ENCODE peak calls at places on chromosome 22, in eight cellular contexts. I is lower leg skin, K is suprapubic skin, S is H54, Y is adrenal gland, N is heart left ventricle, E is HCT116, L is breast epithelium. D is an unnamed sample.

GRCh38 chr22:44764974-44765373 is 12.6 kb downstream of the ARHGAP8 start:
- DNase-seq in I (no peak), K (no peak), S (no peak), Y (no peak), N (no peak), E (no peak), L (no peak), D (no peak)

GRCh38 chr22:27792452-27793165 is 8.9 kb downstream of the MN1 start:
- DNase-seq in I (no peak), K (no peak), S (no peak), Y (no peak), N (no peak), E (no peak), L (no peak), D (no peak)

GRCh38 chr22:46071451-46072029 is 78.8 kb upstream of the PPARA start:
- DNase-seq in I (peak; percentile 99), K (peak; percentile 96), S (no peak), Y (peak; percentile 96), N (peak; percentile 96), E (peak; percentile 80), L (peak; percentile 96), D (peak; percentile 93)

GRCh38 chr22:48942698-48943566 is 884.7 kb downstream of the BRD1 start:
- DNase-seq in I (peak; percentile 61), K (peak; percentile 64), S (no peak), Y (no peak), N (no peak), E (no peak), L (peak; percentile 38), D (no peak)

GRCh38 chr22:28279888-28280287 is 360.8 kb upstream of the PITPNB start:
- DNase-seq in I (no peak), K (no peak), S (no peak), Y (no peak), N (no peak), E (no peak), L (no peak), D (no peak)

GRCh38 chr22:48186121-48186790 is 1423.8 kb downstream of the TBC1D22A start:
- DNase-seq in I (peak; percentile 60), K (no peak), S (no peak), Y (no peak), N (no peak), E (no peak), L (no peak), D (no peak)

GRCh38 chr22:44437493-44438015 is 60.5 kb downstream of the RTL6 start:
- DNase-seq in I (peak; percentile 73), K (no peak), S (peak; percentile 73), Y (no peak), N (no peak), E (no peak), L (no peak), D (no peak)

GRCh38 chr22:23896166-23896522 is 2.0 kb downstream of the MIF start:
- DNase-seq in I (no peak), K (no peak), S (no peak), Y (no peak), N (no peak), E (no peak), L (no peak), D (no peak)

GRCh38 chr22:48098936-48099245 is 1336.4 kb downstream of the TBC1D22A start:
- DNase-seq in I (peak; percentile 74), K (peak; percentile 43), S (no peak), Y (no peak), N (no peak), E (no peak), L (peak; percentile 36), D (peak; percentile 36)

GRCh38 chr22:39318507-39319283 is 728 bp downstream of the RPL3 start:
- DNase-seq in I (no peak), K (no peak), S (no peak), Y (peak; percentile 60), N (no peak), E (no peak), L (no peak), D (no peak)

GRCh38 chr22:24525416-24526037 is 29.4 kb downstream of the GUCD1 start:
- DNase-seq in I (peak; percentile 95), K (peak; percentile 88), S (peak; percentile 53), Y (peak; percentile 84), N (peak; percentile 66), E (peak; percentile 54), L (peak; percentile 70), D (peak; percentile 90)

GRCh38 chr22:38935023-38935422 is 22.4 kb upstream of the APOBEC3A start:
- DNase-seq in I (peak; percentile 95), K (peak; percentile 89), S (no peak), Y (no peak), N (peak; percentile 70), E (no peak), L (peak; percentile 88), D (peak; percentile 90)

DNA sequence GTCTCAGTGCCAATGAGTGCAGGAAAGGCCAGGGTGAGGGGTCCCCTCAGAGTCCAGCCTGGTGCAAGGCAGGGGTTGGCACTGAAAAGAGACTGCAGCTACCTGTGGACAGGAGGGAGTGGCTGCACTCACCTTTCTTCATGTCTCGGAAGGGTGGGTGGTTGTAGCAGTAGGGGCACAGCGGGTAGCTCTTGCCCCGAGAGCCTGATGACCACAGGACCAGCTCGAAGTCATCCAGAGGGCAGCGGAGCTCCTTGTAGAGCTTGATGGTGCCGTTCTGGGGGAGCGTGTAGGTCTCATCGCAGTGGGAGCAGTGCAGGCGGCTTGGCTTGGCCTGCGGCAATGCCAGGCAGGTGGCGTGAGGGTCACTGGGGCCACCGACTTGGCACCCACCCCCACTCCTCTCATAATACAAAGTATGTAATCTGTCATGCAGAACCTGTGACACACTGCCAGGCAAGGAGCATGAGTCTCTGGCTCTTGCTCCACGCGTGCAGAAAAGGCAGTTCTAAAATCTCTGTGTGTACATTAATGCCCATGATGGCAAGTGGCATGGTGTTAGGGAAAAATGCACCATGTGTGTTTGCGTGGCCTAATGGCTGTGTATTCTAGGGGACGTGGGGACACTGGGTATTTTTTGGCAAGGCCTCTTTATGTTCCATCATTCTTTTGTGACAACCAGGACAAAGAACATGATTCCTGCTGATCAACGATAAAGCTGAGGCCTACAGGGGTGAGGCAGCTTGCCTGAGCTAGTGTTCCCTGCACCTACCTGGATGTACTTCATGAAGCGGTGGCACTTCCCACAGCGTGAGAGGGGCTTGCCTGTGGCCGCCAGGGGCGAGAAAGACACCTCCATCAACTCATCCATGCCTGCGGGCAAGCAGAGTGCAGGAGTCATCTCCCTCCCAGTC is 6.0 kb upstream of the PPM1F start:
- DNase-seq in I (no peak), K (no peak), S (no peak), Y (no peak), N (no peak), E (no peak), L (no peak), D (no peak)
- TF ChIP-seq POLR2A in I (no peak), K (no peak), S (no peak), Y (no peak), N (no peak), E (no peak), L (no peak), D (no peak)

GRCh38 chr22:31346255-31346732 is at the start of gene PATZ1:
- DNase-seq in I (peak; percentile 93), K (peak; percentile 85), S (peak; percentile 42), Y (peak; percentile 75), N (peak; percentile 84), E (peak; percentile 51), L (peak; percentile 67), D (no peak)
- TF ChIP-seq POLR2A in I (no peak), K (peak; percentile 29), S (no peak), Y (no peak), N (no peak), E (no peak), L (no peak), D (no peak)

DNA sequence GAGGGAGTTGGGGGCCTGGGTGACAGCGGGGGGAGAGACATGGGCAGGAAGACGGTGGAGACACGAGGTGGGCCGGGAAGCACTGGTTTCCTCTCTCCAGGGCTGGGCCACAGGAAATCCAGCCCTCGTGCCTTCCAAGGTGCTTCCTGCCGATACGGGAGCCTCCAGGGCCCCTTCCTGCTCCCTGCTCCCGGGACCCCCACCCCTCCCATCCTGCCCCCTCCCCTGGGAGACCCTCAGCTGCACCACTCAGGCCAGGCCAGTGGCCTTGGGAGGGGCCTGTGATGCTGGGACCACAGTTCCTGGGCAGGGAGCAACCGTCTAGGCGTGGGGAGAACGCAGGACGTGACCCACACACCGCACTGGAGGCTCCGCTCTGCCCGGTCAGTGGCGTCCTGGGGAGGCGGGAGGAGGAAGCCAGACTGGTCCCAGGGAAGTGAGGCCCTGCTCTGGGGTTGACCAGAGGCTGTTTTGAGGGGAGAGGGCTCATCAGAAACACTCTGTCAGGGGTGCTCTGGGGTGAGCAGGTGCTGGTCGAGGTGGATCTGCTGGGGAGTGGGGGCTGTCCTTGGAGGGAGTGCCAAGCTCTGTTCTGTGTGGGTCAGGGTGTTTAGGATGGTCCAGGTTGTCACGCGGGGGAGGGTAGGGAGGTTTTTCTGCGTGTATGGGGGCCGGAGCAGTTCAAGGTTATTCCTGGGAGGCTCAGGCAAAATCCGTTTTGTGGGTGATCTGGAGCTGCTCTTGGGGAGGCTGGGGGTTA is at the start of gene SHANK3:
- DNase-seq in I (no peak), K (no peak), S (no peak), Y (peak; percentile 67), N (peak; percentile 92), E (no peak), L (no peak), D (peak; percentile 65)
- TF ChIP-seq POLR2A in I (no peak), K (no peak), S (no peak), Y (peak; percentile 61), N (no peak), E (no peak), L (no peak), D (peak; percentile 47)

DNA sequence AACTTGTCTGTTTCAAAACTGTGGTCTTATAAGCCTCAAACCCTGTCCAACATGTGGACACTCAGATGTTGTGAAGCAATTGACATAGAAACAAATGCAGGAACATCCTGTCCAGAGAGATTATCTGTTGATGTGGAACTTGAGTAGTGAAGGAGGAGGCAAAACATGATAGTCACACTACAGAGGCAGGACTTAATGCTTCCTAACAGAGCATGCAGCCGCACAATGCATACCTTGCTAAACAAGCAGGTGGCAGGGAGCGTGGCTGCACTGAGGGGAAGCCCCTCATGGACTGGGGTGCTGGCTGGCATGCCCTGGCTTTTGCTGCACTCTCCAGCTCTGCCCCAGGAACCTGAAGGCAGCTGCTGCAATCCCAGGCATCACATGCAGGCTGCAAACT is 5.3 kb downstream of the C22orf39 start:
- DNase-seq in I (peak; percentile 75), K (no peak), S (no peak), Y (no peak), N (no peak), E (no peak), L (no peak), D (no peak)
- TF ChIP-seq POLR2A in I (no peak), K (no peak), S (no peak), Y (no peak), N (no peak), E (no peak), L (no peak), D (no peak)

GRCh38 chr22:50314455-50315288 is 7.2 kb upstream of the PLXNB2 start:
- DNase-seq in I (no peak), K (no peak), S (no peak), Y (peak; percentile 72), N (peak; percentile 43), E (no peak), L (no peak), D (peak; percentile 58)
- TF ChIP-seq POLR2A in I (no peak), K (no peak), S (no peak), Y (no peak), N (no peak), E (no peak), L (no peak), D (no peak)

D was measured in right lobe of liver.